ENCODE peak calls at places on chromosomes 6 and 20, in five cellular contexts. Z is CD4-positive, CD25-positive, alpha-beta regulatory T cell; Q is CD8-positive, alpha-beta memory T cell; C is psoas muscle; E is stomach. Y is an unnamed sample.

GRCh38 chr20:50551288-50551687 is 41.1 kb downstream of the PTPN1 start:
- DNase-seq in Z (no peak), Q (no peak), C (no peak), E (no peak), Y (no peak)

GRCh38 chr20:60104980-60105379 is 146.8 kb downstream of the CDH26 start:
- DNase-seq in Z (no peak), Q (no peak), C (no peak), E (no peak), Y (no peak)

GRCh38 chr20:43752561-43753301 is 25.9 kb upstream of the GTSF1L start:
- DNase-seq in Z (no peak), Q (no peak), C (no peak), E (peak), Y (no peak)

GRCh38 chr6:30884521-30885480 is 482 bp downstream of the DDR1 start:
- DNase-seq in Z (peak), Q (no peak), C (peak), E (peak), Y (no peak)

GRCh38 chr20:53728359-53728758 is 134.7 kb upstream of the ZNF217 start:
- DNase-seq in Z (no peak), Q (no peak), C (no peak), E (no peak), Y (no peak)

GRCh38 chr20:56788041-56788670 is 159.1 kb downstream of the TFAP2C start:
- DNase-seq in Z (no peak), Q (no peak), C (peak), E (no peak), Y (no peak)

GRCh38 chr6:24126586-24127192 is 674 bp downstream of the NRSN1 start:
- DNase-seq in Z (peak), Q (no peak), C (no peak), E (no peak), Y (no peak)

GRCh38 chr6:166381381-166381732 is 1.4 kb downstream of the MPC1 start:
- DNase-seq in Z (no peak), Q (no peak), C (no peak), E (no peak), Y (no peak)

GRCh38 chr6:100761841-100762240 is 119.3 kb downstream of the ASCC3 start:
- DNase-seq in Z (no peak), Q (no peak), C (no peak), E (no peak), Y (no peak)

GRCh38 chr6:134502614-134503541 is 185.0 kb upstream of the SGK1 start:
- DNase-seq in Z (no peak), Q (no peak), C (no peak), E (peak), Y (no peak)

GRCh38 chr20:51541189-51542032 is 1.1 kb downstream of the NFATC2 start:
- DNase-seq in Z (peak), Q (peak), C (peak), E (peak), Y (peak)

GRCh38 chr6:35048031-35048613 is 93.0 kb downstream of the TCP11 start:
- DNase-seq in Z (no peak), Q (no peak), C (no peak), E (no peak), Y (no peak)

GRCh38 chr6:43506667-43507471 is 3.3 kb downstream of the LRRC73 start:
- DNase-seq in Z (peak), Q (peak), C (peak), E (peak), Y (no peak)

GRCh38 chr6:132527791-132528190 is 10.3 kb upstream of the TAAR9 start:
- DNase-seq in Z (no peak), Q (no peak), C (no peak), E (no peak), Y (no peak)

GRCh38 chr20:21376631-21377030 is 20.7 kb downstream of the NKX2-4 start:
- DNase-seq in Z (no peak), Q (no peak), C (no peak), E (no peak), Y (no peak)

GRCh38 chr6:26258199-26258977 is 106.6 kb upstream of the BTN3A2 start:
- DNase-seq in Z (no peak), Q (no peak), C (no peak), E (no peak), Y (no peak)

GRCh38 chr6:1609662-1610496 is at the start of gene FOXC1:
- DNase-seq in Z (no peak), Q (no peak), C (peak), E (peak), Y (peak)

GRCh38 chr20:53917145-53918009 is 153.0 kb downstream of the BCAS1 start:
- DNase-seq in Z (no peak), Q (no peak), C (peak), E (peak), Y (peak)

GRCh38 chr6:38012573-38012972 is 193.0 kb downstream of the ZFAND3 start:
- DNase-seq in Z (peak), Q (no peak), C (no peak), E (no peak), Y (no peak)

GRCh38 chr6:125121894-125122293 is 31.7 kb upstream of the TPD52L1 start:
- DNase-seq in Z (no peak), Q (no peak), C (no peak), E (no peak), Y (no peak)

GRCh38 chr6:159257846-159258245 is 88.6 kb downstream of the FNDC1 start:
- DNase-seq in Z (no peak), Q (no peak), C (no peak), E (no peak), Y (no peak)

GRCh38 chr20:21048841-21049273 is 57.3 kb downstream of the LINC00237 start:
- DNase-seq in Z (peak), Q (peak), C (peak), E (peak), Y (no peak)

GRCh38 chr6:149925253-149925973 is 2.5 kb upstream of the RAET1G start:
- DNase-seq in Z (no peak), Q (no peak), C (peak), E (no peak), Y (peak)

GRCh38 chr20:4795394-4795793 is 73.7 kb downstream of the PRND start:
- DNase-seq in Z (no peak), Q (no peak), C (no peak), E (no peak), Y (no peak)

GRCh38 chr6:79504372-79504771 is 32.9 kb downstream of the LCA5 start:
- DNase-seq in Z (no peak), Q (no peak), C (no peak), E (no peak), Y (no peak)

GRCh38 chr20:1987826-1988225 is 6.0 kb downstream of the PDYN start:
- DNase-seq in Z (no peak), Q (no peak), C (no peak), E (no peak), Y (no peak)

GRCh38 chr20:19609642-19610223 is 148.3 kb upstream of the RIN2 start:
- DNase-seq in Z (no peak), Q (no peak), C (no peak), E (no peak), Y (no peak)

GRCh38 chr20:47035191-47035590 is 140.5 kb downstream of the EYA2 start:
- DNase-seq in Z (no peak), Q (no peak), C (no peak), E (no peak), Y (no peak)

GRCh38 chr6:68777956-68778355 is 142.9 kb downstream of the ADGRB3 start:
- DNase-seq in Z (no peak), Q (no peak), C (no peak), E (no peak), Y (no peak)

GRCh38 chr20:39103732-39104131 is 141.6 kb downstream of the DHX35 start:
- DNase-seq in Z (no peak), Q (no peak), C (no peak), E (no peak), Y (no peak)

GRCh38 chr20:53677447-53678314 is 84.0 kb upstream of the ZNF217 start:
- DNase-seq in Z (no peak), Q (no peak), C (no peak), E (peak), Y (no peak)

GRCh38 chr6:2866183-2866846 is 24.7 kb upstream of the SERPINB1 start:
- DNase-seq in Z (no peak), Q (no peak), C (no peak), E (no peak), Y (no peak)

GRCh38 chr6:2865270-2866182 is 23.9 kb upstream of the SERPINB1 start:
- DNase-seq in Z (no peak), Q (no peak), C (no peak), E (no peak), Y (no peak)

GRCh38 chr6:2861822-2862164 is 20.1 kb upstream of the SERPINB1 start:
- DNase-seq in Z (no peak), Q (no peak), C (no peak), E (no peak), Y (no peak)

GRCh38 chr6:2862712-2863174 is 21.1 kb upstream of the SERPINB1 start:
- DNase-seq in Z (peak), Q (no peak), C (no peak), E (no peak), Y (no peak)

DNA sequence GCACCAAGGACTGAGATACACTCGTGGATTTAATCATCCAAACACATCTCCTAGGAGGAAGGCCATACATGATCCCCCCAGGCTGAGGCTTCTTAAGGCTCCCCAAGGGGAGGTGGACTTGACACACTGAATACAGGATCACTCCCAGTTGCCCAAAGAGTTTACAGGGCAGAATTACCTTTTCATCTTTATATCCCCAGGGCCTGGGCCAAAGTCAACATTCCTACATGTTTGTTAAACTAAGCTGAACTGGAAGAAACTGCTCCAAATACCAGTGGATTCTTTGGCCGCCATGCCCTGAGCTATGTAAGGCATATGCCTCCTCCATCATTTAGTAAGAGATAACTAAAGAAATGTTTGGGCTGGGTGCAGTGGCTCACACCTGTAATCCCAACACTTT is 22.2 kb upstream of the SERPINB1 start:
- DNase-seq in Z (no peak), Q (no peak), C (no peak), E (no peak), Y (no peak)
- H3K27ac ChIP-seq in Z (no peak), Q (no peak), C (no peak), E (no peak), Y (no peak)

DNA sequence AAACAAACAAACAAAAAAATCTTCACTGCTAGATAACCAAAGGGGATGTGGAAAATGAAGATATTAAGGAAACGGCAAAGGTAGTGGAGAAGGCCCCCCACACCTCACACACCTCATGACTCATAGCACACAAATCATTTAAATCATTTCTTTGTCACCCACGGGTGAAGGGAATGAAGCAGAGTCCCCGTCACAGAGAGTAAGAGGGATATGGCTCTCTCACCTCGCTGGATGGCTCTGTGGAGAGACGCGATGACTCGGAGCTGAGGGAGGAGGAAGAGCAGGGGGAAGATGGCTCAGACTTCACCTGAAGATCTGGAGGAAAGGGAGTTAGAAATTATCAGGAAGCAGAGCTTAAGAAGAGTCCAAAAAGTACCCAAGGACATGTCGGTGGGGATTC is 1.2 kb downstream of the ATF6B start:
- DNase-seq in Z (no peak), Q (no peak), C (no peak), E (no peak), Y (no peak)
- H3K4me3 ChIP-seq in Z (peak), Q (peak), C (peak), E (peak), Y (peak)

DNA sequence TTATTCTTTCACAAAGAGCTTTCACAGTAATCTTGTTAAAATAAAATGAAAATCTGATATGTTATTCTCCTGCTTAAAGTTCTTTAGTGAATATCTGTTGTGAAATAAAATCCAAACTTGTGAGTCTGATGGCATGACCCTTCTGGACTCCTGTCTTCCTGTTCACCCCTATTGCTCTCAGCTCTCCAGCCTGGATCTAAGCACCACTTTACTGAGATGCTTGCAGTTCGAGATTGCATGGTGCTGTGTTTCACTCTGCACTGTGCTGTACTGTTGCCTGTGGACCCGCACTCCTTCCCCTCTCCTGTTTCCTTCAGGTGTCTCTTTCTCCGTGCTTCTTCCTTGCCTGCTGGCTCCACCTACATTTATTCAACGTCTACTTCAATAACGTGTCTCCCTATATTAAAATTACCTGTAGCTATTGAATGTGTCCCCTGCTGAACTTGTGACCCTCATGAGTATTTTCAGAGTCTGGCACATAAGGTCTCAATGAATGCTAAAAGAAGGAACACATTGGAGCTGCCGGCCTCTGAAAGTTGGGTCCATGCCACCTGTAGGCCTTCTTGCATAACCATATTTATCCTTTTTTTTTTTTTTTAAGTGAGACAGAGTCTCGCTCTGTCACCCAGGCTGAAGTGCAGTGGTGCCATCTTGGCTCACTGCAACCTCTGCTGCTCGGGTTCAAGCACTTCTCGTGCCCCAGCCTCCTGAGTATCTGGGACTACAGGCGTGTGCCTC is 100.1 kb downstream of the ARID1B start:
- DNase-seq in Z (no peak), Q (no peak), C (peak), E (peak), Y (no peak)
- H3K27ac ChIP-seq in Z (no peak), Q (no peak), C (peak), E (no peak), Y (no peak)

GRCh38 chr6:113562248-113562647 is 294.9 kb upstream of the MARCKS start:
- DNase-seq in Z (no peak), Q (no peak), C (no peak), E (no peak), Y (no peak)

GRCh38 chr6:113560908-113561307 is 296.2 kb upstream of the MARCKS start:
- DNase-seq in Z (no peak), Q (no peak), C (no peak), E (no peak), Y (no peak)

GRCh38 chr6:113560376-113560775 is 296.8 kb upstream of the MARCKS start:
- DNase-seq in Z (no peak), Q (no peak), C (no peak), E (no peak), Y (no peak)

GRCh38 chr6:113565306-113565705 is 291.8 kb upstream of the MARCKS start:
- DNase-seq in Z (no peak), Q (no peak), C (no peak), E (no peak), Y (no peak)

DNA sequence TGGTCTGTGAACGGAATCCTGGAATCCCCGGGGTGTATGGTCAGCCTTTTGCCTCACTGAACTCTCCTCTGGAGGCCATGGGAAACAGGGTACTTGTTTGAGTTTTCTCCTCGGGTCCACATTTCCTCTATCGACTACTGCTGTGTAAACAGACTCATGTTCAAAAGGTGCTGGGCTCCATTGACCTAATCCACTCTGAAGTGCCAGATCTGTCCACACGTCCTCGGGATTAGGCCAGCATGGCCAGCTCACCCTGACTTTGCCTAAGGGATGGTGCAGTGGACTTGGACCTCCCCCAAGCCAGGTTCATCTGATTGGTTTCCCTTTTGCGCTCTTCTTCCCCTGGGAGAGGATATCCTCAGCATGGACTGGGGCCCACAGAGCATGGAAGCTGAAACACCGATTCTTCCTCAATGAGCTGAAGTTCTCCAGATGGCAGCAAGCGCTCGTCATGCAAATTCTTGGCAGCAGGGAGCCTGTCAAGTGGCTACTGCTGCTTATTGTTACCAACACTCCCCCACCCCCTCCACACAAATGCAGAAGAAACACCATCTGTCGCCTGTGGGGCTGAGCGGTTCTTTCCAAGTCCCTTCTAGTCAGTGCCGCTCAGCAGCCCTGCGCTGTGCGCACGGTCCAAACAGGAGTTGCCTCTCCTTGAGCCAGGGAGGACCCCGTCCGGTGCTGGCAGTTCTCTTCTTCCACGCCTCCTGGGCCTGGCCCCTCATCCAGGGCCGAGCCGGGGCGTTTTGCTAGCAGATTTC is 292.6 kb upstream of the MARCKS start:
- DNase-seq in Z (no peak), Q (no peak), C (peak), E (peak), Y (peak)
- H3K4me3 ChIP-seq in Z (no peak), Q (no peak), C (peak), E (peak), Y (peak)

GRCh38 chr6:22558288-22558882 is 11.0 kb upstream of the HDGFL1 start:
- DNase-seq in Z (no peak), Q (no peak), C (no peak), E (no peak), Y (no peak)
- H3K27ac ChIP-seq in Z (no peak), Q (no peak), C (no peak), E (no peak), Y (no peak)

GRCh38 chr6:85068221-85068620 is 303.8 kb upstream of the TBX18 start:
- DNase-seq in Z (no peak), Q (no peak), C (no peak), E (no peak), Y (no peak)
- H3K4me3 ChIP-seq in Z (no peak), Q (no peak), C (no peak), E (no peak), Y (no peak)

DNA sequence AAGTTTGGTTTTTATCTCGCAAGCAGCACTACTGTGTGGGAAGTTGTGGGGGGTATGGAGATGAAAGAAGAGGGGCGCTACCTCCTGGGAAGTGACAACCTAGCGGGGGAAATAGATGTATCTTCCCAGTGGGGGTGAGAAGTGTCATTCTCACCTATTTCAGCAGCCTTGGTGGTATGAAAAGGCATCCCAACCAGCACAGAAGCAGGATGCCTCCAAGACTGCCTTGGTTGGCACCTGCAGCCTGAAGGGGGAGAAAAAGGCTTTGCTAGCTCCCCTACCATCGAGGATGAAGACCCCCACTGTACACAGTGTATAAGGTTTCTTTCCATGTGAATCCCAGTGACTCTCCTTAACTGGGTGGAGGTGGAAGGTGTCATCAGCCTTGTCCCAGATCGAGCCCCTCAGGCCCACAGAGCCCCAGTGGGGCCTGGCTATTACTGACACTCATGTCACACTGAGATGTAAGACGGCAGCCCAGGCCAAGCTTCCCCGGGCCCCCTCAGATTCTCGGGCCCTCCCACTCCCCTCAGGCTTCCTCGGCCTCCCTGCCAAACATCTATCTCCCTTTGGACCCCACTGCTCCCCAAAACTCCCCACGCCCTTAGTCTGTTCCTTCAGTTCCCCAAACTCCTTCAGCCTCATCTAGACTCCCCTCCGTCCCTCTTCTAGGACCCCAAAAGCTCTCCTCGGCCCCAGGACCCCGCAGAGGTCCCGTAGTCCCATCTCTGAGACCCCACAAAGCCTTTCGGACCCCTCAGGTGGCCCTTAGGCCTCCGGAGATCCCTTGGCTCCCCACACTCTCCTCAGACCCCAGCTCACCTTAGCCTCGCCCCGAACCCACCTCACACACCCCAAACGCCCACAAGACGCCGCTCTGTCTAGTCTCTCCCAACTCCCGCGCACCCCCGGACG is 688 bp downstream of the COMMD7 start:
- DNase-seq in Z (no peak), Q (no peak), C (no peak), E (no peak), Y (no peak)
- H3K27ac ChIP-seq in Z (peak), Q (peak), C (peak), E (peak), Y (peak)

GRCh38 chr6:152932865-152933264 is 50.0 kb downstream of the FBXO5 start:
- DNase-seq in Z (no peak), Q (no peak), C (no peak), E (no peak), Y (no peak)
- H3K4me3 ChIP-seq in Z (no peak), Q (no peak), C (no peak), E (no peak), Y (no peak)

DNA sequence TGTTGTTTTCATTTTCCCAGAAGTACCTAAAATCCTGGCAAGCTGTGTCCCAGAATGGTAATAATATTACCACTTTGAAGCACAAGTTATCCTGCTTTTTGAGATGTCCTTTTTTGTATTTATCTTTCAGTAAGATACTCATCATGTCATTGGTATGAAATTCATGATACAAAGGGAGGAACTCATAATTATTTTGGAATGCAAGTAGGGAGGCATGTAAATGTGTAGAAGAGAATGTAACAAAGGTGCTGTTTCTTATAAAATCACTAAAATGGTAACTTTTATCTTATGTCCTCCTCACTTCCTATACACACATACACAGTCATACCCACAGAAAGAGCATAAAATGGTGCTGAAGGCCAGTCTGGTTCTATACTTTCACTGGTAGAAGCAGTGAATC is 109.9 kb downstream of the CD2AP start:
- DNase-seq in Z (no peak), Q (no peak), C (no peak), E (no peak), Y (no peak)
- H3K27ac ChIP-seq in Z (no peak), Q (no peak), C (no peak), E (no peak), Y (no peak)

Y was measured in coronary artery.